ENCODE peak calls at places on chromosomes 13 and 19, in five cellular contexts. P, E, Z, F and G are unnamed samples.

GRCh38 chr19:49746206-49746958 is 16.7 kb downstream of the TSKS start:
- DNase-seq in P (peak), F (peak), E (peak), Z (peak), G (no peak)

GRCh38 chr19:49802836-49803528 is 10.1 kb downstream of the FUZ start:
- DNase-seq in Z (no peak), P (no peak), E (no peak), F (no peak), G (no peak)

GRCh38 chr13:41649659-41650058 is 192.3 kb downstream of the RGCC start:
- DNase-seq in Z (no peak), E (peak), F (peak), P (peak), G (no peak)

GRCh38 chr13:108496364-108497215 is 132.8 kb upstream of the MYO16 start:
- DNase-seq in E (peak), F (no peak), P (no peak), Z (no peak), G (no peak)

GRCh38 chr19:46621191-46622117 is 3.4 kb downstream of the PTGIR start:
- DNase-seq in P (no peak), F (no peak), E (no peak), Z (no peak), G (no peak)

GRCh38 chr13:28744656-28745055 is 25.9 kb upstream of the SLC46A3 start:
- DNase-seq in Z (no peak), P (no peak), E (peak), F (no peak), G (no peak)

GRCh38 chr19:38837656-38838121 is 6.1 kb upstream of the ECH1 start:
- DNase-seq in F (peak), Z (no peak), P (peak), E (no peak), G (no peak)

GRCh38 chr13:51628059-51628852 is 44.0 kb downstream of the WDFY2 start:
- DNase-seq in Z (no peak), F (no peak), P (no peak), E (no peak), G (no peak)

GRCh38 chr13:30806784-30807183 is 71.4 kb downstream of the ALOX5AP start:
- DNase-seq in Z (no peak), F (peak), E (no peak), P (peak), G (no peak)

GRCh38 chr13:38421590-38422560 is 72.2 kb downstream of the UFM1 start:
- DNase-seq in P (no peak), F (peak), Z (no peak), E (no peak), G (no peak)

GRCh38 chr13:89401209-89401810 is 1730.1 kb downstream of the SLITRK5 start:
- DNase-seq in F (peak), Z (no peak), P (peak), E (no peak), G (peak)

GRCh38 chr13:47025791-47026419 is 129.1 kb upstream of the HTR2A start:
- DNase-seq in Z (no peak), P (no peak), E (no peak), F (no peak), G (no peak)

GRCh38 chr19:48962029-48962848 is 2.9 kb upstream of the FTL start:
- DNase-seq in Z (no peak), E (peak), F (peak), P (peak), G (no peak)

GRCh38 chr13:110329798-110330461 is 22.8 kb downstream of the COL4A2 start:
- DNase-seq in P (no peak), Z (no peak), E (no peak), F (peak), G (no peak)

GRCh38 chr19:11927227-11927626 is 2.3 kb downstream of the ZNF700 start:
- DNase-seq in Z (no peak), F (no peak), P (no peak), E (no peak), G (no peak)

GRCh38 chr13:99442273-99442895 is 58.9 kb upstream of the TM9SF2 start:
- DNase-seq in P (peak), E (peak), Z (no peak), F (peak), G (peak)

DNA sequence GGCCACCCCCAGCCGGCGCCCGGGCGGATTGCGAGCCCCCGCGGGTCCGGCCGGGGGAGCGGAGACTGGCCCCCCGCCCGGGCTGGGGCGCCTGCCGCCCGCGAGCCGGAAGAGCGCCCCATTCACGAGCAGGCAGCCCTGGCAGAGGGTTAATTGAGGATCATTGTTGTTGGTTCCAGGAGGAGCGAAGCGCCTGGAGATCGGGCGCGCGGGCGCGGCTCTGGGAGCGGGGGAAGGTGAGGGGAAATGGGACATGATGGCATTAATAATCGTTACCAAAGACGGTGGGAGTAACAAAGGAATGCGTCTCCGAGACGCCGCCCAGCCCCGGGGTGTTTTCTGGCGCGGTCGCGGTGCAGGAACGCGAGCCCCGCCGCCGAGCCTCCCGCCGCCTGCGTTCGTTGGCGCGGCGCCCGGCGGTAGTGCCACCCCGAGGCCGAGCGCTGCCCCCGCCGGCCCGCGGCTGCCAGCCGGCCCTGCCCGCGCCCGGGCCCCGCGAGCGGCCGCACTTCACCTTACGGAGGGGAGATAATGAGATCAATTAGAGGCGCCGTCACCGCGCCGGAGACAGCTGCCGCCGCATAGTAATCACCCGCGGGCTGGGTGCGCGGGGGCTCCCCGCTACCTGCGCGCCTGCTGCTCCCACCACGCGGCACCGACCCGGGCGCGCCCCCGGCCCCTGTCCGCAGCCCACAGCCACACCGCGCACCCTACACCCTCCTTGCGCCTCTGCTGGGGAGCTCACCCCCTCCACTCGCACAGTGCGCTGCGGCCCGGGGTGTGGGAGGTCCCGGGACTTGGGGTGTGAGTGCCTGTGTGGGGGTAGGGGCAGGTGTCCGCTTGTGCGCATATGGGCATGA is 2.8 kb downstream of the ZNF536 start:
- DNase-seq in F (peak), P (no peak), Z (no peak), E (peak), G (no peak)
- H3K9ac ChIP-seq in F (no peak), P (no peak), Z (no peak), E (no peak), G (peak)

GRCh38 chr19:35911790-35912189 is 3.7 kb upstream of the TYROBP start:
- DNase-seq in F (peak), P (peak), E (no peak), Z (no peak), G (no peak)
- H3K27ac ChIP-seq in F (no peak), P (no peak), E (no peak), Z (no peak), G (no peak)

DNA sequence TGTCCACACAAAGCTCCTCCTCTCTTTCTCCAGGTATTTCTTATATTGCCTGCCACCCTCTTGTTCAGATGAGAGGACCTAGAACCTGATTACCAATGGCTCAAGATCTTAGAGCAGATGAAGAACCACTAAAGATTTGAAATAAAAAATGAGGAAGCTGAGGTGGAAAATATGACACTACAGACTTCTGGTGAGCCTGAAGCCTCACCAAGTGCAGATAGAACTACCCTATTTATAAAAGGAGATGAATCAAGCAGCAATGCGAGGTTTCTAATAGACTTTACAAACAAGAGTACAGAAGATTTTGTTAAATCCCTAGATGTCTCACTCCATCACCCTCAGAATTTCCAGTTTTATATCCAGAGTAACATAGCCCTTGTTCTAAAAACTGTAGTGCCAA is 345.8 kb downstream of the TBC1D4 start:
- DNase-seq in Z (no peak), P (no peak), E (no peak), F (peak), G (no peak)
- H3K9ac ChIP-seq in Z (no peak), P (no peak), E (no peak), F (no peak), G (no peak)

GRCh38 chr13:31962661-31963345 is 68.8 kb upstream of the FRY start:
- DNase-seq in P (no peak), E (no peak), F (peak), Z (no peak), G (no peak)

GRCh38 chr13:31967155-31967554 is 64.4 kb upstream of the FRY start:
- DNase-seq in E (no peak), P (no peak), Z (no peak), F (no peak), G (no peak)

GRCh38 chr13:31964168-31964567 is 67.4 kb upstream of the FRY start:
- DNase-seq in Z (no peak), E (no peak), F (no peak), P (no peak), G (no peak)

GRCh38 chr13:31968473-31968872 is 63.1 kb upstream of the FRY start:
- DNase-seq in P (no peak), E (no peak), Z (no peak), F (no peak), G (no peak)

GRCh38 chr13:31965361-31966066 is 66.1 kb upstream of the FRY start:
- DNase-seq in E (no peak), F (peak), Z (no peak), P (no peak), G (no peak)
- H3K27ac ChIP-seq in E (no peak), F (no peak), Z (no peak), P (no peak), G (no peak)

DNA sequence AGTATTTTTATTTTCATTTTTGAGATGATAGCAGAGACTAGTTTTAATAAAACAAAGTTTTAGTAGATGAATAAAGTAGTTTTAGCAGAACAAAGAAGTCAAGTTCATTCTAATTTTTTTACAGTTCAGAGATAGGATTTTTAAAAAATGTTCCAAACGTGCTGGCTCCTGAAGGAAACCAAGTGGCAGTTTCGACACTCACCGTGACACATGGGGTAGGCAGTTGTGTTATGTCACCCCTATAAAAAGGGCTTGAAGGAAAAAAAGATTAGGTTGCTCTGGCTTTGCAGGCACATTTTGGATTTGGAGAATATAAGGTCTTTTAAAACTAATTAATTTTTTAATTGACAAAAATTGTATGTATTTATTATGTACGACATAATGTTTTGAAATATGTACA is 305.2 kb downstream of the NDFIP2 start:
- DNase-seq in Z (no peak), P (no peak), E (no peak), F (peak), G (no peak)
- H3K9ac ChIP-seq in Z (no peak), P (no peak), E (no peak), F (no peak), G (no peak)

GRCh38 chr13:98293103-98293502 is 116.0 kb upstream of the RNF113B start:
- DNase-seq in P (peak), E (no peak), F (no peak), Z (no peak), G (no peak)
- H3K27ac ChIP-seq in P (no peak), E (no peak), F (no peak), Z (no peak), G (no peak)